ENCODE peak calls at places on chromosomes 3 and 15, in seven cellular contexts. F is WTC11, O is fibroblast of mammary gland, G is mesothelial cell of epicardium, A is suprapubic skin, E is RWPE2, X is ovary. N is an unnamed sample.
A peak's percentile ranks its signal among the peaks of the same experiment; 100 is the strongest.

GRCh38 chr3:56591256-56591655 is 34.3 kb downstream of the CCDC66 start:
- DNase-seq in F (no peak), O (no peak), G (no peak), A (no peak), E (no peak), X (no peak), N (peak; percentile 50)

GRCh38 chr3:126259411-126260391 is 79.3 kb upstream of the ALDH1L1 start:
- DNase-seq in F (peak; percentile 73), O (peak; percentile 35), G (no peak), A (no peak), E (no peak), X (peak; percentile 69), N (peak; percentile 53)

GRCh38 chr3:152718810-152719209 is 116.1 kb upstream of the P2RY1 start:
- DNase-seq in F (no peak), O (peak; percentile 8), G (no peak), A (no peak), E (no peak), X (no peak), N (no peak)

GRCh38 chr3:195909294-195909644 is 918 bp upstream of the TNK2 start:
- DNase-seq in F (no peak), O (no peak), G (no peak), A (no peak), E (no peak), X (no peak), N (peak; percentile 23)

GRCh38 chr3:192106528-192106927 is 620.8 kb downstream of the FGF12 start:
- DNase-seq in F (no peak), O (no peak), G (no peak), A (no peak), E (no peak), X (no peak), N (no peak)

GRCh38 chr15:101437209-101437608 is 52.3 kb downstream of the PCSK6 start:
- DNase-seq in F (no peak), O (no peak), G (no peak), A (no peak), E (no peak), X (no peak), N (no peak)

GRCh38 chr15:37109151-37109912 is 9.0 kb upstream of the MEIS2 start:
- DNase-seq in F (peak; percentile 69), O (no peak), G (no peak), A (no peak), E (no peak), X (no peak), N (no peak)

GRCh38 chr3:42703695-42704025 is 1.1 kb upstream of the HHATL start:
- DNase-seq in F (no peak), O (no peak), G (peak; percentile 22), A (no peak), E (no peak), X (no peak), N (no peak)

GRCh38 chr3:174438501-174439156 is 420.5 kb upstream of the NAALADL2 start:
- DNase-seq in F (no peak), O (peak; percentile 17), G (no peak), A (no peak), E (no peak), X (no peak), N (peak; percentile 15)

GRCh38 chr15:75452968-75453702 is 1.6 kb upstream of the SIN3A start:
- DNase-seq in F (peak; percentile 74), O (peak; percentile 21), G (peak; percentile 56), A (peak; percentile 80), E (peak; percentile 82), X (peak; percentile 56), N (peak; percentile 53)

GRCh38 chr3:30638685-30639412 is 32.4 kb downstream of the TGFBR2 start:
- DNase-seq in F (no peak), O (peak; percentile 21), G (no peak), A (no peak), E (no peak), X (no peak), N (no peak)

GRCh38 chr3:52308308-52308707 is 7.8 kb upstream of the DNAH1 start:
- DNase-seq in F (no peak), O (no peak), G (no peak), A (no peak), E (no peak), X (no peak), N (no peak)

GRCh38 chr3:165852710-165853109 is 15.5 kb upstream of the BCHE start:
- DNase-seq in F (no peak), O (peak; percentile 11), G (no peak), A (no peak), E (no peak), X (no peak), N (peak; percentile 33)

GRCh38 chr3:162540421-162540820 is 1043.8 kb downstream of the OTOL1 start:
- DNase-seq in F (no peak), O (peak; percentile 48), G (no peak), A (no peak), E (no peak), X (no peak), N (no peak)

GRCh38 chr15:64816452-64816851 is 9.0 kb downstream of the PIF1 start:
- DNase-seq in F (no peak), O (no peak), G (no peak), A (no peak), E (no peak), X (no peak), N (no peak)

GRCh38 chr3:37243811-37244748 is 69.7 kb upstream of the LRRFIP2 start:
- DNase-seq in F (peak; percentile 67), O (peak; percentile 83), G (peak; percentile 79), A (peak; percentile 95), E (peak; percentile 83), X (peak; percentile 56), N (peak; percentile 69)

GRCh38 chr15:77186518-77187095 is 115.7 kb upstream of the TSPAN3 start:
- DNase-seq in F (no peak), O (peak; percentile 49), G (no peak), A (no peak), E (no peak), X (no peak), N (peak; percentile 81)

GRCh38 chr3:139533781-139534443 is 5.6 kb downstream of the RBP1 start:
- DNase-seq in F (no peak), O (peak; percentile 19), G (peak; percentile 76), A (no peak), E (no peak), X (peak; percentile 65), N (peak; percentile 84)

GRCh38 chr3:198079771-198080520 is 119.9 kb downstream of the LMLN start:
- DNase-seq in F (peak; percentile 46), O (peak; percentile 7), G (no peak), A (no peak), E (no peak), X (peak; percentile 4), N (peak; percentile 23)

GRCh38 chr3:114939920-114940319 is 207.2 kb downstream of the ZBTB20 start:
- DNase-seq in F (no peak), O (no peak), G (no peak), A (no peak), E (no peak), X (no peak), N (no peak)

GRCh38 chr3:46298871-46299607 is 54.9 kb upstream of the CCR2 start:
- DNase-seq in F (no peak), O (no peak), G (no peak), A (no peak), E (no peak), X (no peak), N (no peak)

GRCh38 chr15:30985081-30985531 is 6.3 kb downstream of the MTMR10 start:
- DNase-seq in F (no peak), O (peak; percentile 17), G (no peak), A (no peak), E (no peak), X (no peak), N (peak; percentile 54)

GRCh38 chr3:38698061-38698460 is 48.6 kb upstream of the SCN5A start:
- DNase-seq in F (no peak), O (no peak), G (no peak), A (no peak), E (no peak), X (no peak), N (no peak)
- TF ChIP-seq CTCF in F (no peak), O (no peak), G (no peak), A (no peak), E (no peak), X (no peak), N (no peak)

GRCh38 chr15:61299060-61299763 is 70.1 kb upstream of the RORA start:
- DNase-seq in F (no peak), O (no peak), G (no peak), A (no peak), E (no peak), X (no peak), N (no peak)
- TF ChIP-seq CTCF in F (no peak), O (no peak), G (no peak), A (no peak), E (no peak), X (no peak), N (no peak)

GRCh38 chr3:151197228-151197627 is 5.8 kb downstream of the GPR171 start:
- DNase-seq in F (no peak), O (no peak), G (no peak), A (no peak), E (no peak), X (no peak), N (no peak)

GRCh38 chr3:151195818-151196217 is 7.2 kb downstream of the GPR171 start:
- DNase-seq in F (no peak), O (no peak), G (no peak), A (no peak), E (no peak), X (no peak), N (no peak)

GRCh38 chr3:151196441-151196840 is 6.6 kb downstream of the GPR171 start:
- DNase-seq in F (no peak), O (no peak), G (no peak), A (no peak), E (no peak), X (no peak), N (no peak)

GRCh38 chr3:151191095-151191494 is 11.9 kb downstream of the GPR171 start:
- DNase-seq in F (no peak), O (no peak), G (no peak), A (no peak), E (no peak), X (no peak), N (no peak)

DNA sequence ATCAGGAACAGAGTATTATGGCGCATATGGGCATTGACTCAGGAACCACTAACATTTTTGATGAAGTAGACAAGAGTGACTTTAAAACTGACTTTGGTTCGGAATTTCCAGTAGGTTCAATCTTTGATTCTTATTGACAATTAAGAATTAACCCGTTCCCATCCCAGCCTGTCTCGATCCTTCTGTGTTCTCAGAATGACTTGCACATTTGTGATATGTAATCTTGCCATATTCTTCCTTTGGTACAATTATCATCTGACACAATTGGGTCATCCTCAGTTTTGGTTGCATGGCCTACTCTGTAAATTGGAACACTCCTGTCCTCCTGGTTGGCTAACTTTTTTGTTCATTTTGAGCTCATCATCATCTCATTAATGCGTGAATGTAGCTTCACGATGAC is 10.5 kb downstream of the GPR171 start:
- DNase-seq in F (no peak), O (no peak), G (no peak), A (no peak), E (no peak), X (no peak), N (no peak)
- TF ChIP-seq CTCF in F (no peak), O (no peak), G (no peak), A (no peak), E (no peak), X (no peak), N (no peak)

GRCh38 chr3:190384241-190384863 is 3.6 kb upstream of the CLDN16 start:
- DNase-seq in F (no peak), O (peak; percentile 69), G (no peak), A (no peak), E (no peak), X (no peak), N (peak; percentile 87)
- TF ChIP-seq CTCF in F (no peak), O (peak; percentile 52), G (no peak), A (peak; percentile 27), E (peak; percentile 97), X (peak; percentile 44), N (peak; percentile 76)

GRCh38 chr3:120558784-120559227 is 37.3 kb upstream of the NDUFB4 start:
- DNase-seq in F (peak; percentile 90), O (peak; percentile 91), G (peak; percentile 92), A (peak; percentile 96), E (peak; percentile 76), X (peak; percentile 88), N (peak; percentile 93)
- TF ChIP-seq CTCF in F (peak; percentile 98), O (peak; percentile 89), G (peak; percentile 100), A (peak; percentile 97), E (peak; percentile 96), X (peak; percentile 97), N (peak; percentile 94)

N was measured in choroid plexus epithelial cell.